ENCODE peak calls at places on chromosome 10, in ten cellular contexts. C is kidney; X is stomach; S is neuronal stem cell; M is HL-60; O is activated effector memory CD4-positive, alpha-beta T cell treated with Interleukin-2 at 50 U/mL for 16 hours; R is stimulated activated CD4-positive, alpha-beta T cell treated with anti-CD3 and anti-CD28 coated beads, Interleukin-12 subunit alpha, Interleukin-12 subunit beta, amount 100 ng/mL, for 4 hours; N is stimulated activated naive CD8-positive, alpha-beta T cell treated with anti-CD3 and anti-CD28 coated beads, Interleukin-15, amount 100 ng/mL, for 72 hours; Y is Right ventricle myocardium superior; J is AG10803. Z is an unnamed sample.

GRCh38 chr10:44578271-44578670 is 193.4 kb upstream of the CXCL12 start:
- DNase-seq in X (no peak), R (no peak), M (no peak), O (no peak), N (no peak), J (no peak), S (no peak), C (no peak), Y (no peak), Z (no peak)

GRCh38 chr10:79547973-79548372 is 12.2 kb downstream of the SFTPA2 start:
- DNase-seq in Y (no peak), R (no peak), C (no peak), N (no peak), M (no peak), O (no peak), J (no peak), S (no peak), X (no peak), Z (no peak)

GRCh38 chr10:109616356-109616755 is 307.0 kb downstream of the XPNPEP1 start:
- DNase-seq in C (no peak), R (no peak), X (no peak), M (no peak), O (no peak), S (no peak), N (no peak), Y (no peak), J (no peak), Z (no peak)

GRCh38 chr10:132457328-132458070 is 60.5 kb downstream of the PWWP2B start:
- DNase-seq in O (no peak), N (no peak), X (no peak), C (peak), R (no peak), M (peak), S (no peak), J (no peak), Y (peak), Z (no peak)

GRCh38 chr10:28087675-28088351 is 88.9 kb upstream of the ODAD2 start:
- DNase-seq in M (peak), J (peak), R (no peak), X (no peak), S (no peak), N (peak), O (no peak), Y (no peak), C (no peak), Z (no peak)

GRCh38 chr10:82321734-82322133 is 446.7 kb downstream of the NRG3 start:
- DNase-seq in X (no peak), S (no peak), R (no peak), M (no peak), J (no peak), C (no peak), O (no peak), Y (no peak), N (no peak), Z (no peak)

GRCh38 chr10:93437946-93438795 is 44.0 kb downstream of the MYOF start:
- DNase-seq in M (no peak), Y (no peak), C (no peak), O (no peak), N (no peak), J (peak), S (no peak), R (no peak), X (no peak), Z (no peak)

GRCh38 chr10:49645417-49646255 is 31.8 kb downstream of the CHAT start:
- DNase-seq in C (no peak), X (peak), Y (no peak), J (no peak), O (no peak), M (peak), N (no peak), S (no peak), R (no peak), Z (no peak)

GRCh38 chr10:73906524-73907447 is 4.1 kb upstream of the PLAU start:
- DNase-seq in Y (peak), R (no peak), O (no peak), J (peak), S (peak), M (no peak), X (no peak), N (no peak), C (peak), Z (peak)

GRCh38 chr10:43878386-43878785 is 229.7 kb upstream of the ZNF32 start:
- DNase-seq in S (no peak), J (peak), X (no peak), N (no peak), C (no peak), M (no peak), Y (peak), O (no peak), R (no peak), Z (no peak)

GRCh38 chr10:62056219-62056618 is 154.7 kb downstream of the ARID5B start:
- DNase-seq in C (no peak), M (no peak), S (no peak), J (no peak), X (no peak), N (no peak), Y (no peak), O (no peak), R (no peak), Z (no peak)

GRCh38 chr10:12787297-12787696 is 214.2 kb downstream of the CCDC3 start:
- DNase-seq in C (no peak), R (no peak), X (no peak), M (no peak), J (no peak), S (no peak), N (no peak), O (no peak), Y (no peak), Z (no peak)